ENCODE peak calls at places on chromosome 22, in four cellular contexts. One of them, this sample, is unnamed.

GRCh38 chr22:30025187-30025586 is 55.1 kb upstream of the HORMAD2 start:
- DNase-seq in K562: no peak
- DNase-seq in IMR-90: no peak
- DNase-seq in GM12878: no peak
- DNase-seq in this sample: no peak

GRCh38 chr22:46057206-46057605 is 80.2 kb upstream of the WNT7B start:
- DNase-seq in K562: no peak
- DNase-seq in GM12878: no peak
- DNase-seq in IMR-90: no peak
- DNase-seq in this sample: no peak

GRCh38 chr22:45441158-45441557 is 27.7 kb downstream of the RIBC2 start:
- DNase-seq in IMR-90: peak; percentile 68
- DNase-seq in GM12878: no peak
- DNase-seq in K562: peak; percentile 12
- DNase-seq in this sample: peak; percentile 21

GRCh38 chr22:45462034-45462655 is 40.5 kb upstream of the FBLN1 start:
- DNase-seq in K562: no peak
- DNase-seq in IMR-90: no peak
- DNase-seq in GM12878: no peak
- DNase-seq in this sample: no peak

GRCh38 chr22:21445437-21446127 is 21.6 kb upstream of the TMEM191C start:
- DNase-seq in IMR-90: no peak
- DNase-seq in GM12878: no peak
- DNase-seq in K562: no peak
- DNase-seq in this sample: no peak

GRCh38 chr22:45876136-45877035 is 100.6 kb downstream of the WNT7B start:
- DNase-seq in K562: no peak
- DNase-seq in GM12878: no peak
- DNase-seq in IMR-90: no peak
- DNase-seq in this sample: no peak

GRCh38 chr22:24427500-24428164 is at the start of gene ADORA2A:
- DNase-seq in K562: no peak
- DNase-seq in GM12878: peak; percentile 35
- DNase-seq in IMR-90: no peak
- DNase-seq in this sample: no peak

GRCh38 chr22:42991010-42991651 is 23.8 kb downstream of the PACSIN2 start:
- DNase-seq in K562: no peak
- DNase-seq in GM12878: no peak
- DNase-seq in IMR-90: peak; percentile 91
- DNase-seq in this sample: no peak

GRCh38 chr22:19480789-19481188 is 1.1 kb downstream of the CDC45 start:
- DNase-seq in K562: no peak
- DNase-seq in IMR-90: no peak
- DNase-seq in GM12878: no peak
- DNase-seq in this sample: no peak

GRCh38 chr22:44489817-44490216 is 8.2 kb downstream of the RTL6 start:
- DNase-seq in IMR-90: no peak
- DNase-seq in GM12878: no peak
- DNase-seq in K562: no peak
- DNase-seq in this sample: no peak

GRCh38 chr22:46062971-46063631 is 86.1 kb upstream of the WNT7B start:
- DNase-seq in K562: no peak
- DNase-seq in IMR-90: no peak
- DNase-seq in GM12878: no peak
- DNase-seq in this sample: no peak

GRCh38 chr22:26322179-26322905 is 106.7 kb upstream of the ASPHD2 start:
- DNase-seq in IMR-90: peak; percentile 77
- DNase-seq in K562: no peak
- DNase-seq in GM12878: no peak
- DNase-seq in this sample: no peak

GRCh38 chr22:42939941-42940653 is 74.9 kb downstream of the PACSIN2 start:
- DNase-seq in GM12878: no peak
- DNase-seq in IMR-90: peak; percentile 90
- DNase-seq in K562: no peak
- DNase-seq in this sample: peak; percentile 95

GRCh38 chr22:38202437-38203089 is 769 bp downstream of the MAFF start:
- DNase-seq in K562: peak; percentile 68
- DNase-seq in GM12878: no peak
- DNase-seq in IMR-90: peak; percentile 92
- DNase-seq in this sample: peak; percentile 90

GRCh38 chr22:42758929-42759629 is 38.4 kb upstream of the A4GALT start:
- DNase-seq in GM12878: no peak
- DNase-seq in K562: no peak
- DNase-seq in IMR-90: peak; percentile 86
- DNase-seq in this sample: no peak

GRCh38 chr22:25013634-25014033 is 61.1 kb downstream of the KIAA1671 start:
- DNase-seq in K562: no peak
- DNase-seq in IMR-90: no peak
- DNase-seq in GM12878: no peak
- DNase-seq in this sample: peak; percentile 74

GRCh38 chr22:41578114-41578513 is 11.5 kb downstream of the PMM1 start:
- DNase-seq in IMR-90: no peak
- DNase-seq in GM12878: no peak
- DNase-seq in K562: no peak
- DNase-seq in this sample: no peak

GRCh38 chr22:32801436-32802290 is at the start of gene TIMP3:
- DNase-seq in K562: peak; percentile 59
- DNase-seq in GM12878: no peak
- DNase-seq in IMR-90: peak; percentile 82
- DNase-seq in this sample: no peak

GRCh38 chr22:43811777-43812148 is 342 bp downstream of the EFCAB6 start:
- DNase-seq in GM12878: no peak
- DNase-seq in K562: no peak
- DNase-seq in IMR-90: peak; percentile 61
- DNase-seq in this sample: no peak

GRCh38 chr22:42857845-42858481 is 890 bp upstream of the ARFGAP3 start:
- DNase-seq in GM12878: no peak
- DNase-seq in IMR-90: no peak
- DNase-seq in K562: no peak
- DNase-seq in this sample: no peak

GRCh38 chr22:32232447-32232846 is 22.7 kb downstream of the SLC5A4 start:
- DNase-seq in IMR-90: no peak
- DNase-seq in K562: no peak
- DNase-seq in GM12878: no peak
- DNase-seq in this sample: no peak

GRCh38 chr22:42280836-42281235 is 10.4 kb upstream of the TCF20 start:
- DNase-seq in K562: no peak
- DNase-seq in IMR-90: no peak
- DNase-seq in GM12878: no peak
- DNase-seq in this sample: no peak

GRCh38 chr22:26476705-26477340 is 6.8 kb downstream of the HPS4 start:
- DNase-seq in K562: no peak
- DNase-seq in IMR-90: peak; percentile 55
- DNase-seq in GM12878: no peak
- DNase-seq in this sample: no peak

GRCh38 chr22:26442086-26442756 is 13.2 kb downstream of the ASPHD2 start:
- DNase-seq in K562: no peak
- DNase-seq in GM12878: no peak
- DNase-seq in IMR-90: no peak
- DNase-seq in this sample: no peak

GRCh38 chr22:47284822-47285221 is 522.4 kb downstream of the TBC1D22A start:
- DNase-seq in GM12878: no peak
- DNase-seq in K562: no peak
- DNase-seq in IMR-90: no peak
- DNase-seq in this sample: no peak

GRCh38 chr22:27989758-27990450 is 70.8 kb upstream of the PITPNB start:
- DNase-seq in IMR-90: no peak
- DNase-seq in K562: no peak
- DNase-seq in GM12878: no peak
- DNase-seq in this sample: no peak

GRCh38 chr22:27991586-27992293 is 72.7 kb upstream of the PITPNB start:
- DNase-seq in K562: no peak
- DNase-seq in IMR-90: no peak
- DNase-seq in GM12878: no peak
- DNase-seq in this sample: no peak

GRCh38 chr22:27988704-27989103 is 69.6 kb upstream of the PITPNB start:
- DNase-seq in IMR-90: no peak
- DNase-seq in GM12878: no peak
- DNase-seq in K562: no peak
- DNase-seq in this sample: no peak

GRCh38 chr22:27990879-27991278 is 71.8 kb upstream of the PITPNB start:
- DNase-seq in GM12878: no peak
- DNase-seq in IMR-90: peak; percentile 8
- DNase-seq in K562: peak; percentile 71
- DNase-seq in this sample: peak; percentile 48

GRCh38 chr22:27990451-27990840 is 71.4 kb upstream of the PITPNB start:
- DNase-seq in IMR-90: no peak
- DNase-seq in K562: no peak
- DNase-seq in GM12878: no peak
- DNase-seq in this sample: no peak
- TF ChIP-seq FOS in IMR-90: no peak
- TF ChIP-seq FOS in K562: no peak
- TF ChIP-seq FOS in GM12878: no peak
- TF ChIP-seq FOS in this sample: no peak

DNA sequence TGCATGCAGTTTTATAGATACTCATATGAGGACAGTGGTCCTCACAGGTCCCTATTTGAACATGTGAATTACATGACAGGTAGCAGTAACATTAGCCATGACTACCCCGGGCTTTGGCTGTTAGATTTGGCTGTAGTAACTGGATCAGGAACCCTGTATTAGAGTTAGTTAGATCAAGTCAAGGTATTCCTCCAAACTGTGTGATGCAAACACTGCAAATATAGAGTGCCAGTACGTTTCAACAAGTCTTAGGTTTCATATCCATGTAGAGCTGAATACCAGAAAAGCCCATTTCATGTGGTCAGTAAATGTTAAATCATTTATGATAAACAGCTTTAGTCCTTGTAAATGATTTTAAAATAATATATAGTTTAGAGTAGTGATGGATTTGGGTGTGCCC is 29.5 kb upstream of the PITPNB start:
- DNase-seq in GM12878: no peak
- DNase-seq in IMR-90: no peak
- DNase-seq in K562: no peak
- DNase-seq in this sample: no peak
- H3K4me2 ChIP-seq in GM12878: no peak overlapping the region
- H3K4me2 ChIP-seq in IMR-90: no peak overlapping the region
- H3K4me2 ChIP-seq in K562: no peak overlapping the region
- H3K4me2 ChIP-seq in this sample: no peak overlapping the region

GRCh38 chr22:22485524-22485923 is 23.0 kb downstream of the ZNF280B start:
- DNase-seq in K562: no peak
- DNase-seq in GM12878: no peak
- DNase-seq in IMR-90: no peak
- DNase-seq in this sample: no peak

GRCh38 chr22:22487059-22487458 is 21.5 kb downstream of the ZNF280B start:
- DNase-seq in K562: no peak
- DNase-seq in GM12878: no peak
- DNase-seq in IMR-90: no peak
- DNase-seq in this sample: no peak

GRCh38 chr22:22487869-22488597 is 20.5 kb downstream of the ZNF280B start:
- DNase-seq in GM12878: no peak
- DNase-seq in K562: no peak
- DNase-seq in IMR-90: no peak
- DNase-seq in this sample: no peak

GRCh38 chr22:22486132-22486899 is 22.2 kb downstream of the ZNF280B start:
- DNase-seq in K562: no peak
- DNase-seq in GM12878: no peak
- DNase-seq in IMR-90: no peak
- DNase-seq in this sample: no peak

GRCh38 chr22:22488736-22489135 is 19.8 kb downstream of the ZNF280B start:
- DNase-seq in GM12878: no peak
- DNase-seq in K562: no peak
- DNase-seq in IMR-90: no peak
- DNase-seq in this sample: no peak
- TF ChIP-seq FOS in GM12878: no peak
- TF ChIP-seq FOS in K562: no peak
- TF ChIP-seq FOS in IMR-90: no peak
- TF ChIP-seq FOS in this sample: no peak

GRCh38 chr22:48566741-48567140 is 1260.9 kb downstream of the BRD1 start:
- DNase-seq in IMR-90: no peak
- DNase-seq in K562: no peak
- DNase-seq in GM12878: no peak
- DNase-seq in this sample: no peak
- H3K4me2 ChIP-seq in IMR-90: no peak overlapping the region
- H3K4me2 ChIP-seq in K562: no peak overlapping the region
- H3K4me2 ChIP-seq in GM12878: no peak overlapping the region
- H3K4me2 ChIP-seq in this sample: no peak overlapping the region

DNA sequence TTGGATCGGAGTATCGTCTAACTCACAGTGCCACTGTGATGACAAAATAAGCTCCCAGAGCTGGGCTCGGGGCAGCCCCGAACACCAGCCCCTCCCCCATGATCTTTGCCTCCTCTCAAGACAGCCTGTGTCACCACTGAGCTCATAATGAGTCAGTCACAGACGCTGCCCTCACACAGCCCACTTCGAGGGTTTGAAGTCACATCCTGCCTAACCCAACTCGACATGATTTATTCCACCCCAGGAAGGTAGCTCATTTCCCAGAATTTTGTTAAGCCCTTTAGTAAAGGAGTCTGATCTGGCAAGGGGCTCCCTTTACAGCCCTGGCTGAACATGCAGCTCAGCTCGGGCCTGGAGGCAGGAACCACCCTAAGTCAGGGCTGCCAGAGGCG is 22.8 kb downstream of the MYH9 start:
- DNase-seq in GM12878: no peak
- DNase-seq in IMR-90: peak; percentile 99
- DNase-seq in K562: peak; percentile 64
- DNase-seq in this sample: peak; percentile 94
- TF ChIP-seq FOS in GM12878: no peak
- TF ChIP-seq FOS in IMR-90: peak; percentile 91
- TF ChIP-seq FOS in K562: no peak
- TF ChIP-seq FOS in this sample: peak; percentile 97

GRCh38 chr22:39212721-39213376 is 31.9 kb downstream of the PDGFB start:
- DNase-seq in IMR-90: no peak
- DNase-seq in K562: peak; percentile 56
- DNase-seq in GM12878: no peak
- DNase-seq in this sample: no peak
- H3K4me2 ChIP-seq in IMR-90: no peak overlapping the region
- H3K4me2 ChIP-seq in K562: no peak overlapping the region
- H3K4me2 ChIP-seq in GM12878: no peak overlapping the region
- H3K4me2 ChIP-seq in this sample: no peak overlapping the region

DNA sequence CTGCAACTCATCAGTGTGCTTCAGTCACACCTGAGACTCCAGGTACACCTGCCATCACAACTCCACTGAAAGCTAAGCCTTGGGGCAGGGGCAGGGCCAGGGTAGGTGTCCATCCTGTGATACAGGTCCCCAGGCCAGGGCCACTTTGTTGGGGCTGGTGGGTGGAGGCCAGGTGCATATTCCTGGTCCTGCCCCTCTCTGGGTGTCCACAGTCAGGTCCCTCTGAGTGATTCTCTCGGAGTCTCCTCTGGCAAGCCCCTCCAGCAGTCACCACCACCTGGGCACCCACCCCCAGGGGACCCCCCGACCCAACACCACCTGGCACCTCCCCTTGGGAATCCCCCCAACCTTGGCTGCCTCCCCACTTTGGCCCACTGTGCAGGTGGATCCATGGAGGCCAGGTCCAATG is 9.5 kb upstream of the ACR start:
- DNase-seq in IMR-90: no peak
- DNase-seq in GM12878: no peak
- DNase-seq in K562: no peak
- DNase-seq in this sample: no peak
- TF ChIP-seq FOS in IMR-90: no peak
- TF ChIP-seq FOS in GM12878: no peak
- TF ChIP-seq FOS in K562: no peak
- TF ChIP-seq FOS in this sample: no peak

This sample was measured in endothelial cell of umbilical vein.